ENCODE peak calls at places on chromosome 21, in five cellular contexts. One of them, this sample, is unnamed.

GRCh38 chr21:32994305-32994704 is 31.4 kb upstream of the OLIG2 start:
- DNase-seq in Peyer's patch: no peak
- DNase-seq in HFFc6: peak; percentile 21
- DNase-seq in activated gamma-delta T cell treated with anti-CD3 and anti-CD28 coated beads, Interleukin-2, amount 50 U/mL, for 16 hours: no peak
- DNase-seq in CD8-positive, alpha-beta T cell: no peak
- DNase-seq in this sample: no peak

GRCh38 chr21:37965088-37965805 is 49.0 kb upstream of the KCNJ6 start:
- DNase-seq in Peyer's patch: no peak
- DNase-seq in activated gamma-delta T cell treated with anti-CD3 and anti-CD28 coated beads, Interleukin-2, amount 50 U/mL, for 16 hours: no peak
- DNase-seq in HFFc6: no peak
- DNase-seq in CD8-positive, alpha-beta T cell: no peak
- DNase-seq in this sample: no peak

GRCh38 chr21:14773777-14774345 is 227.7 kb upstream of the SAMSN1 start:
- DNase-seq in Peyer's patch: no peak
- DNase-seq in HFFc6: no peak
- DNase-seq in activated gamma-delta T cell treated with anti-CD3 and anti-CD28 coated beads, Interleukin-2, amount 50 U/mL, for 16 hours: peak; percentile 12
- DNase-seq in CD8-positive, alpha-beta T cell: peak; percentile 59
- DNase-seq in this sample: peak; percentile 15

GRCh38 chr21:44653656-44654575 is 543 bp downstream of the KRTAP12-4 start:
- DNase-seq in activated gamma-delta T cell treated with anti-CD3 and anti-CD28 coated beads, Interleukin-2, amount 50 U/mL, for 16 hours: peak; percentile 36
- DNase-seq in Peyer's patch: no peak
- DNase-seq in CD8-positive, alpha-beta T cell: peak; percentile 68
- DNase-seq in HFFc6: no peak
- DNase-seq in this sample: peak; percentile 8

GRCh38 chr21:17560377-17560776 is 47.5 kb downstream of the CXADR start:
- DNase-seq in Peyer's patch: no peak
- DNase-seq in activated gamma-delta T cell treated with anti-CD3 and anti-CD28 coated beads, Interleukin-2, amount 50 U/mL, for 16 hours: no peak
- DNase-seq in CD8-positive, alpha-beta T cell: no peak
- DNase-seq in HFFc6: no peak
- DNase-seq in this sample: no peak

GRCh38 chr21:45864436-45864835 is 117.1 kb upstream of the COL6A1 start:
- DNase-seq in HFFc6: peak; percentile 8
- DNase-seq in CD8-positive, alpha-beta T cell: no peak
- DNase-seq in Peyer's patch: no peak
- DNase-seq in activated gamma-delta T cell treated with anti-CD3 and anti-CD28 coated beads, Interleukin-2, amount 50 U/mL, for 16 hours: no peak
- DNase-seq in this sample: no peak

GRCh38 chr21:41777934-41778815 is 11.3 kb upstream of the RIPK4 start:
- DNase-seq in CD8-positive, alpha-beta T cell: no peak
- DNase-seq in HFFc6: peak; percentile 80
- DNase-seq in activated gamma-delta T cell treated with anti-CD3 and anti-CD28 coated beads, Interleukin-2, amount 50 U/mL, for 16 hours: no peak
- DNase-seq in Peyer's patch: peak; percentile 90
- DNase-seq in this sample: peak; percentile 94

GRCh38 chr21:37230632-37231246 is 36.4 kb downstream of the VPS26C start:
- DNase-seq in HFFc6: no peak
- DNase-seq in activated gamma-delta T cell treated with anti-CD3 and anti-CD28 coated beads, Interleukin-2, amount 50 U/mL, for 16 hours: no peak
- DNase-seq in CD8-positive, alpha-beta T cell: no peak
- DNase-seq in Peyer's patch: no peak
- DNase-seq in this sample: no peak

GRCh38 chr21:46142581-46143473 is 12.6 kb downstream of the FTCD start:
- DNase-seq in Peyer's patch: no peak
- DNase-seq in HFFc6: peak; percentile 4
- DNase-seq in activated gamma-delta T cell treated with anti-CD3 and anti-CD28 coated beads, Interleukin-2, amount 50 U/mL, for 16 hours: no peak
- DNase-seq in CD8-positive, alpha-beta T cell: no peak
- DNase-seq in this sample: no peak

GRCh38 chr21:38333290-38334272 is 76.8 kb downstream of the KCNJ15 start:
- DNase-seq in CD8-positive, alpha-beta T cell: no peak
- DNase-seq in Peyer's patch: no peak
- DNase-seq in activated gamma-delta T cell treated with anti-CD3 and anti-CD28 coated beads, Interleukin-2, amount 50 U/mL, for 16 hours: no peak
- DNase-seq in HFFc6: no peak
- DNase-seq in this sample: peak; percentile 49

GRCh38 chr21:45531393-45532215 is 10.6 kb downstream of the SLC19A1 start:
- DNase-seq in Peyer's patch: peak; percentile 39
- DNase-seq in activated gamma-delta T cell treated with anti-CD3 and anti-CD28 coated beads, Interleukin-2, amount 50 U/mL, for 16 hours: no peak
- DNase-seq in CD8-positive, alpha-beta T cell: no peak
- DNase-seq in HFFc6: no peak
- DNase-seq in this sample: peak; percentile 1

This sample was measured in thyroid gland.